ENCODE peak calls at places on chromosomes 5 and 9, in ten cellular contexts. J, Y, M, U, Z, W, V, A, G and I are unnamed samples.

GRCh38 chr5:142981475-142981874 is 211.3 kb downstream of the ARHGAP26 start:
- DNase-seq in J (no peak), Y (no peak), M (no peak), U (no peak), Z (no peak), W (no peak), V (no peak), A (no peak), G (no peak), I (no peak)

GRCh38 chr5:5398046-5398445 is 24.4 kb upstream of the ICE1 start:
- DNase-seq in J (no peak), Y (no peak), M (no peak), U (no peak), Z (no peak), W (no peak), V (no peak), A (no peak), G (no peak), I (no peak)

GRCh38 chr9:132506907-132507669 is 75.3 kb upstream of the BARHL1 start:
- DNase-seq in J (no peak), Y (no peak), M (no peak), U (no peak), Z (no peak), W (no peak), V (no peak), A (no peak), G (peak; percentile 46), I (no peak)

GRCh38 chr9:127183814-127184582 is 61.6 kb upstream of the ANGPTL2 start:
- DNase-seq in J (peak; percentile 77), Y (peak; percentile 32), M (peak; percentile 81), U (peak; percentile 88), Z (peak; percentile 63), W (peak; percentile 97), V (no peak), A (peak; percentile 58), G (peak; percentile 72), I (no peak)

GRCh38 chr9:136978073-136978864 is 965 bp downstream of the PTGDS start:
- DNase-seq in J (peak; percentile 91), Y (no peak), M (peak; percentile 77), U (no peak), Z (peak; percentile 80), W (peak; percentile 62), V (peak; percentile 67), A (peak; percentile 89), G (peak; percentile 87), I (no peak)

GRCh38 chr5:176590035-176590729 is 19.8 kb downstream of the GPRIN1 start:
- DNase-seq in J (no peak), Y (no peak), M (no peak), U (no peak), Z (no peak), W (no peak), V (no peak), A (no peak), G (peak; percentile 45), I (no peak)

GRCh38 chr5:170896779-170897178 is 35.0 kb downstream of the RANBP17 start:
- DNase-seq in J (no peak), Y (no peak), M (no peak), U (no peak), Z (no peak), W (peak; percentile 20), V (no peak), A (no peak), G (peak; percentile 58), I (peak; percentile 3)

GRCh38 chr9:28050046-28050445 is 476.8 kb upstream of the C9orf72 start:
- DNase-seq in J (no peak), Y (no peak), M (no peak), U (no peak), Z (no peak), W (no peak), V (no peak), A (no peak), G (no peak), I (no peak)

GRCh38 chr9:95171001-95171400 is 146.5 kb downstream of the FANCC start:
- DNase-seq in J (no peak), Y (no peak), M (no peak), U (no peak), Z (no peak), W (peak; percentile 55), V (no peak), A (no peak), G (no peak), I (peak; percentile 34)

GRCh38 chr9:113326230-113326629 is 13.8 kb downstream of the WDR31 start:
- DNase-seq in J (no peak), Y (no peak), M (no peak), U (no peak), Z (no peak), W (no peak), V (no peak), A (no peak), G (no peak), I (no peak)

GRCh38 chr5:57887851-57888621 is 405.4 kb upstream of the ACTBL2 start:
- DNase-seq in J (peak; percentile 58), Y (no peak), M (no peak), U (no peak), Z (peak; percentile 22), W (peak; percentile 60), V (no peak), A (no peak), G (no peak), I (peak; percentile 75)
- H3K27ac ChIP-seq in J (no peak overlapping the region), Y (no peak overlapping the region), M (no peak overlapping the region), U (no peak overlapping the region), Z (no peak overlapping the region), W (no peak overlapping the region), V (no peak overlapping the region), A (no peak overlapping the region), G (peak overlapping the region; percentile 18), I (no peak overlapping the region)

DNA sequence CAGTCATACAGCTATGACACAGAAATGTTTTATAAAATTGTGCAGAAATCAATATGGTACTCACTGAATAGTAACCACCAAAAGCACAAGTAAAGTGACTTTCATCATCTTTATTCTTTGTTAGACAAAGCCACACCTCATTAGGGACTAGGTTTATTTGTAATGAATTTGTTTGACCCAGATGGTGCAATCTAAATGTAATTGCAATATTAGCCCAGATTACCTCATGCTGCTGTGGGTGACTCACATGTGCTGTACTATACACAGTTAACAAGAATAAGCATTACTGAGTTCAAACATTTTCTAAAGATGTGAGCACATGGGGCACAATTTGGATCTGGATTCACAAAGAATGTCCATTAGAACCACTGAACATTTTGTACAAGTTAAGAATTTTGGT is 759.3 kb upstream of the TYRP1 start:
- DNase-seq in J (no peak), Y (no peak), M (no peak), U (no peak), Z (no peak), W (peak; percentile 92), V (no peak), A (no peak), G (no peak), I (no peak)
- H3K4me1 ChIP-seq in J (no peaks in the 10 kb centered on the region), Y (no peaks in the 10 kb centered on the region), M (no peaks in the 10 kb centered on the region), U (no peaks in the 10 kb centered on the region), Z (no peaks in the 10 kb centered on the region), W (no peaks in the 10 kb centered on the region), V (no peaks in the 10 kb centered on the region), A (no peaks in the 10 kb centered on the region), G (no peaks in the 10 kb centered on the region), I (no peaks in the 10 kb centered on the region)

GRCh38 chr5:73317523-73317922 is 131.1 kb downstream of the FOXD1 start:
- DNase-seq in J (no peak), Y (no peak), M (no peak), U (no peak), Z (no peak), W (no peak), V (no peak), A (no peak), G (no peak), I (no peak)
- H3K4me3 ChIP-seq in J (no peak overlapping the region), Y (no peak overlapping the region), M (no peak overlapping the region), U (no peak overlapping the region), Z (no peak overlapping the region), W (no peak overlapping the region), V (no peak overlapping the region), A (no peak overlapping the region), G (no peak overlapping the region), I (no peak overlapping the region)

GRCh38 chr5:42858709-42859108 is 47.0 kb upstream of the SELENOP start:
- DNase-seq in J (peak; percentile 34), Y (no peak), M (no peak), U (no peak), Z (no peak), W (no peak), V (no peak), A (no peak), G (no peak), I (peak; percentile 60)

GRCh38 chr5:42855386-42855785 is 43.7 kb upstream of the SELENOP start:
- DNase-seq in J (no peak), Y (no peak), M (no peak), U (no peak), Z (no peak), W (no peak), V (no peak), A (no peak), G (no peak), I (peak; percentile 92)

GRCh38 chr5:42854795-42855194 is 43.1 kb upstream of the SELENOP start:
- DNase-seq in J (no peak), Y (no peak), M (no peak), U (no peak), Z (no peak), W (no peak), V (no peak), A (no peak), G (no peak), I (peak; percentile 91)

GRCh38 chr5:42855811-42856210 is 44.1 kb upstream of the SELENOP start:
- DNase-seq in J (no peak), Y (no peak), M (no peak), U (no peak), Z (no peak), W (peak; percentile 52), V (no peak), A (no peak), G (no peak), I (peak; percentile 94)

DNA sequence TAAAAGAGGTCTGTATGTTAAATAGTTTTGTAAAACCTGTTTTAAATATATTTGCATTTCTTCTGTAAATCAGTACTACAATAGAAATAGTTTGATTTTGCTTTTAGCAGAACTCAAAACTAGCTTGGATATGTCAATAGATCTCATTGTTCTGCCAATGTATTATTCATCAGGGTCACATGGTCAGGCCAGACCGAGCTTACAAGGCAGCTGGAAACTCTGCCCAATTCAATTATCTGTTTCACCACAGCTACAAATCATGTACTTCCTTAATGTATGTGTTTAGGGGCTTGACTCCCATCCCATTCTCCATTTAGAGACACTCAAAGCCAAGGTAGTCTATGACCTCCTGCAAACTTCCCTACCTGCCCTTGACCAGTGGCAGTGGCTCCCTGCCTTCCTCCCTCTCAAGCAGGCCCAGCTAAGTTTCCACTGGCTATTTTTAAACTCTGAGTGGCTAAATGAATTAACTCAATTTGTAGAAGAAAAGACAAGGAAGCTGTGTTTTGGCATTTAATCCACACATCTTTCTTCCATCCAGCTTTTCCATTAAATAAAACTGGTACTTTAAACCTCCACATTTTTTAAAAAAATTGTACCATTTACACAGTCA is 46.4 kb upstream of the SELENOP start:
- DNase-seq in J (no peak), Y (no peak), M (no peak), U (no peak), Z (peak; percentile 45), W (peak; percentile 55), V (no peak), A (no peak), G (no peak), I (peak; percentile 73)
- H3K27ac ChIP-seq in J (peak overlapping the region; percentile 12), Y (peak overlapping the region; percentile 32), M (peak overlapping the region; percentile 11), U (peak overlapping the region; percentile 44), Z (peak overlapping the region; percentile 54), W (no peak overlapping the region), V (no peak overlapping the region), A (peak overlapping the region; percentile 65), G (no peak overlapping the region), I (peak overlapping the region; percentile 98)